ENCODE peak calls at places on chromosomes 6 and 20, in ten cellular contexts. Y, D, Z, N, I, W, B, V, K and C are unnamed samples.
A peak's percentile ranks its signal among the peaks of the same experiment; 100 is the strongest.

GRCh38 chr20:32583581-32584045 is 1.5 kb downstream of the NOL4L start:
- DNase-seq in B (no peak), N (no peak), I (no peak), Z (no peak), K (no peak), Y (peak; percentile 28), D (no peak), V (no peak), W (no peak), C (no peak)

GRCh38 chr6:142531727-142532126 is 229.9 kb downstream of the ADGRG6 start:
- DNase-seq in I (no peak), D (no peak), V (no peak), Y (no peak), Z (no peak), N (no peak), W (peak; percentile 35), K (no peak), B (no peak), C (no peak)

GRCh38 chr6:82775361-82775760 is 290.3 kb downstream of the UBE3D start:
- DNase-seq in B (no peak), W (no peak), D (no peak), Z (peak; percentile 2), V (no peak), I (no peak), K (no peak), N (no peak), Y (no peak), C (no peak)

GRCh38 chr6:165833355-165833754 is 170.3 kb upstream of the PDE10A start:
- DNase-seq in W (no peak), V (no peak), D (no peak), Z (no peak), Y (no peak), B (no peak), N (no peak), K (no peak), I (no peak), C (no peak)

GRCh38 chr6:108594640-108595039 is 33.9 kb downstream of the FOXO3 start:
- DNase-seq in K (no peak), W (no peak), I (no peak), D (no peak), Y (no peak), Z (no peak), V (peak; percentile 42), N (peak; percentile 56), B (no peak), C (peak; percentile 17)

GRCh38 chr6:15473741-15474161 is 189.1 kb downstream of the DTNBP1 start:
- DNase-seq in V (no peak), Y (no peak), B (no peak), D (no peak), N (no peak), K (no peak), I (peak; percentile 62), W (no peak), Z (peak; percentile 88), C (no peak)

GRCh38 chr6:11028959-11029358 is 15.1 kb downstream of the ELOVL2 start:
- DNase-seq in V (no peak), K (no peak), B (no peak), W (no peak), D (no peak), Y (no peak), N (no peak), I (no peak), Z (no peak), C (no peak)

GRCh38 chr20:59866338-59866737 is 67.1 kb downstream of the SYCP2 start:
- DNase-seq in W (no peak), I (no peak), B (no peak), V (no peak), N (no peak), Y (no peak), Z (no peak), K (no peak), D (no peak), C (no peak)

GRCh38 chr6:73418081-73418741 is 23.6 kb downstream of the DDX43 start:
- DNase-seq in N (no peak), Y (no peak), K (no peak), Z (peak; percentile 58), I (no peak), B (no peak), D (no peak), W (no peak), V (no peak), C (no peak)

GRCh38 chr20:20343886-20344381 is 24.0 kb upstream of the INSM1 start:
- DNase-seq in Z (no peak), W (no peak), K (no peak), I (no peak), N (no peak), Y (no peak), V (no peak), D (no peak), B (no peak), C (no peak)

GRCh38 chr20:57399587-57400261 is 8.5 kb downstream of the RBM38 start:
- DNase-seq in Z (peak; percentile 16), Y (no peak), N (no peak), W (no peak), D (no peak), V (no peak), I (no peak), B (no peak), K (peak; percentile 55), C (peak; percentile 41)

GRCh38 chr20:57397004-57397692 is 6.0 kb downstream of the RBM38 start:
- DNase-seq in K (no peak), N (no peak), W (no peak), D (no peak), Y (no peak), I (no peak), B (no peak), Z (no peak), V (no peak), C (peak; percentile 11)

GRCh38 chr20:57397693-57398108 is 6.5 kb downstream of the RBM38 start:
- DNase-seq in V (no peak), Y (peak; percentile 75), D (no peak), B (no peak), W (no peak), I (no peak), Z (no peak), N (peak; percentile 44), K (peak; percentile 57), C (peak; percentile 22)

GRCh38 chr20:57398901-57399535 is 7.8 kb downstream of the RBM38 start:
- DNase-seq in I (no peak), D (no peak), K (no peak), N (no peak), Y (no peak), Z (no peak), V (no peak), B (no peak), W (no peak), C (peak; percentile 10)

DNA sequence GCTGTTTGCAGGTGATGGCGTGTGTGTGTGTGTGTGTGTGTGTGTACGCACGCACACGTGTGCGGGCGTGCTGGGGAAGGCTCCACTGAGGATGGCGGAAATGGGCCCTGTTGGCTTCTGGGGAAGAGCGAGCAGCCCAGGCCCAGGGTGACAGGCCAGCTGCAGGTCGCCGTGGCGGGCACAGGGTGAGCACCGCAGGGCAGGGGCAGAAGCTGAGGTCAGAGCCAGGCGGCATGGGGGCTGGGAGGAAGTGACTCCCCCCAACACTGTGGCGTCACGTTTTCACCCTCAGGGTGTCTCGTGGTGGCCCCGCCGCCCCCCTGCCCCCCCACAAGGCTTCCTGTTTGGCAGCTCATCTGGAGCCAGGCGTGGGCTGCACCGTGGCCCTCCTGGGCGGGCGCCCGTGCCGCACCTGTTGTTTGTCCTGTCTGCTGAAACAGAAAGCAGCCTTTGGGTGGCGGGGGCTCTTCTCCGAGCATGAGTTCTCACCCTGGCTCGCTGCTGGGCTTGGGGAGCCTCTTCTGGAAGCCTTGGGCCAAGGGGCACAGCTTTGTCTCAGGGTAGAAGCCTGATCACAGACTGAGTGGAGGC is 7.1 kb downstream of the RBM38 start:
- DNase-seq in B (no peak), V (no peak), K (peak; percentile 88), D (no peak), N (peak; percentile 59), W (no peak), Z (no peak), I (no peak), Y (peak; percentile 93), C (peak; percentile 91)
- H3K4me1 ChIP-seq in B (peaks cover 13% of the 10 kb centered on the region), V (peaks cover 37% of the 10 kb centered on the region), K (peaks cover 70% of the 10 kb centered on the region), D (no peaks in the 10 kb centered on the region), N (peaks cover 82% of the 10 kb centered on the region), W (no peaks in the 10 kb centered on the region), Z (peaks cover 6% of the 10 kb centered on the region), I (peaks cover 8% of the 10 kb centered on the region), Y (peaks cover 97% of the 10 kb centered on the region), C (peaks cover 81% of the 10 kb centered on the region)

DNA sequence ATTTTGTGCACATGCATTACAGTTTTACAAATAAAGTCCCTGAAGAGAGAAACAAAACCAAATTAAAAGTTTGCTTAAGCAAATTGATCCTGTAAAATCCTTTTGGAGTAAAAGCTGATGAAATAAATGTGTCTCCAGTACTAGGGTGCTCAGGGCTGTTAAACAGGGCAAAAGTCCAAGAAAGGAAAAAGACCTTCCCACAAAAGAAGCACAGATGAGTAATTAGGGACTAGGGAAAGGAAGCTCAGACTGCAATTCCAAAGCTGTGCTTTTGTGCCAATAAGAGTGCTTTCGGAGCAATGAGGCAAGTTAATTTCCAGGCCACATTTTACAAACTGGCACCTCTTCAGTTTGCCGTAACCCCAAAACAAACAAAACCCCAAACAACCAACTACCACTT is 10.4 kb upstream of the RNF182 start:
- DNase-seq in B (no peak), K (no peak), Y (no peak), D (no peak), W (no peak), Z (peak; percentile 8), V (no peak), I (peak; percentile 8), N (no peak), C (no peak)
- H3K4me1 ChIP-seq in B (no peaks in the 10 kb centered on the region), K (no peaks in the 10 kb centered on the region), Y (no peaks in the 10 kb centered on the region), D (no peaks in the 10 kb centered on the region), W (peaks cover 20% of the 10 kb centered on the region), Z (no peaks in the 10 kb centered on the region), V (peaks cover 4% of the 10 kb centered on the region), I (peaks cover 6% of the 10 kb centered on the region), N (no peaks in the 10 kb centered on the region), C (peaks cover 7% of the 10 kb centered on the region)

DNA sequence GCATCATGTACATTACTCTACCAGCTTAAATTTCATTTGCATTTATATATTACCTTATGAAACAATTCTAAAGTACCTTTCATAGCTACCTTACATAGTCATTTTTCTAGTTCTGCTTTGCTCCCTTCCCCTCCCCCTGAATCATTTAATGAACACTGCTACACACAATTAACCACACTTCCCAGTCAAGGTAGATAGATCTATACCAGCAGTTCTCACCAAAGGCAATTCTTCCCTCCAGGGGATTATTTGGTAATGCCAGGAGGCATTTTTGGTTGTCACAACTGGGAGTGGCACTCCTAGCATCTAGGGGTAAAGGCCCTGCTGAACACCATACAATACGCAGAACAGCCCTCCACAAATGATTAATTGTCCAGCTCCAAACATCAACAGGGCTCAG is 143.9 kb upstream of the SHLD1 start:
- DNase-seq in V (no peak), Z (no peak), K (no peak), Y (no peak), D (no peak), B (no peak), I (no peak), W (no peak), N (no peak), C (no peak)
- H3K4me1 ChIP-seq in V (peaks cover 8% of the 10 kb centered on the region), Z (peaks cover 9% of the 10 kb centered on the region), K (peaks cover 30% of the 10 kb centered on the region), Y (peaks cover 75% of the 10 kb centered on the region), D (no peaks in the 10 kb centered on the region), B (peaks cover 9% of the 10 kb centered on the region), I (peaks cover 17% of the 10 kb centered on the region), W (peaks cover 29% of the 10 kb centered on the region), N (peaks cover 54% of the 10 kb centered on the region), C (peaks cover 19% of the 10 kb centered on the region)

GRCh38 chr6:107496041-107496440 is 6.1 kb downstream of the SOBP start:
- DNase-seq in N (no peak), V (no peak), I (no peak), D (no peak), Y (no peak), B (no peak), Z (no peak), W (no peak), K (no peak), C (no peak)
- H3K4me1 ChIP-seq in N (peaks cover 58% of the 10 kb centered on the region), V (peaks cover 4% of the 10 kb centered on the region), I (peaks cover 53% of the 10 kb centered on the region), D (peaks cover 8% of the 10 kb centered on the region), Y (peaks cover 7% of the 10 kb centered on the region), B (peaks cover 8% of the 10 kb centered on the region), Z (peaks cover 3% of the 10 kb centered on the region), W (no peaks in the 10 kb centered on the region), K (peaks cover 3% of the 10 kb centered on the region), C (peaks cover 67% of the 10 kb centered on the region)